ENCODE peak calls at places on chromosome 21, in eight cellular contexts. R, F, J, O, Z, Q, P and H are unnamed samples.

GRCh38 chr21:38790038-38790437 is 15.7 kb upstream of the ETS2 start:
- DNase-seq in R (no peak), F (no peak), J (no peak), O (no peak), Z (no peak), Q (no peak), P (no peak), H (no peak)

GRCh38 chr21:38771536-38771935 is 34.2 kb upstream of the ETS2 start:
- DNase-seq in R (no peak), F (peak), J (no peak), O (no peak), Z (no peak), Q (no peak), P (no peak), H (no peak)

GRCh38 chr21:36193200-36193599 is 36.6 kb downstream of the DOP1B start:
- DNase-seq in R (no peak), F (no peak), J (no peak), O (no peak), Z (no peak), Q (no peak), P (no peak), H (no peak)

GRCh38 chr21:36471254-36471723 is 8.6 kb downstream of the CLDN14 start:
- DNase-seq in R (no peak), F (peak), J (no peak), O (no peak), Z (no peak), Q (no peak), P (no peak), H (peak)

GRCh38 chr21:37384416-37384815 is 17.8 kb downstream of the DYRK1A start:
- DNase-seq in R (no peak), F (no peak), J (no peak), O (no peak), Z (no peak), Q (no peak), P (no peak), H (no peak)

GRCh38 chr21:39098696-39099111 is 84.5 kb downstream of the PSMG1 start:
- DNase-seq in R (no peak), F (no peak), J (no peak), O (no peak), Z (no peak), Q (no peak), P (no peak), H (peak)

GRCh38 chr21:46554431-46555224 is 50.3 kb downstream of the S100B start:
- DNase-seq in R (no peak), F (no peak), J (no peak), O (no peak), Z (no peak), Q (no peak), P (no peak), H (no peak)

GRCh38 chr21:41141031-41141457 is 26.9 kb upstream of the BACE2 start:
- DNase-seq in R (no peak), F (no peak), J (no peak), O (no peak), Z (no peak), Q (no peak), P (no peak), H (no peak)

GRCh38 chr21:37149411-37149810 is 76.4 kb downstream of the TTC3 start:
- DNase-seq in R (no peak), F (no peak), J (no peak), O (no peak), Z (no peak), Q (no peak), P (no peak), H (peak)

GRCh38 chr21:31132574-31133242 is 94.4 kb upstream of the KRTAP19-8 start:
- DNase-seq in R (no peak), F (no peak), J (no peak), O (no peak), Z (no peak), Q (no peak), P (no peak), H (no peak)

GRCh38 chr21:16840549-16840948 is 672.3 kb upstream of the CXADR start:
- DNase-seq in R (no peak), F (no peak), J (no peak), O (no peak), Z (no peak), Q (no peak), P (no peak), H (no peak)

GRCh38 chr21:31557956-31558838 is 101.3 kb upstream of the SOD1 start:
- DNase-seq in R (no peak), F (no peak), J (peak), O (no peak), Z (no peak), Q (no peak), P (peak), H (no peak)

GRCh38 chr21:26553921-26554320 is 19.2 kb downstream of the CYYR1 start:
- DNase-seq in R (no peak), F (no peak), J (no peak), O (no peak), Z (no peak), Q (no peak), P (no peak), H (no peak)

GRCh38 chr21:27561116-27561515 is 594.2 kb upstream of the ADAMTS5 start:
- DNase-seq in R (no peak), F (no peak), J (no peak), O (no peak), Z (no peak), Q (no peak), P (no peak), H (no peak)

GRCh38 chr21:28142692-28143091 is 850.0 kb downstream of the LTN1 start:
- DNase-seq in R (peak), F (no peak), J (no peak), O (no peak), Z (no peak), Q (no peak), P (no peak), H (no peak)

GRCh38 chr21:27425574-27425973 is 458.7 kb upstream of the ADAMTS5 start:
- DNase-seq in R (no peak), F (no peak), J (peak), O (no peak), Z (no peak), Q (no peak), P (no peak), H (no peak)

GRCh38 chr21:38170283-38170682 is 86.5 kb upstream of the KCNJ15 start:
- DNase-seq in R (no peak), F (peak), J (no peak), O (no peak), Z (no peak), Q (no peak), P (peak), H (no peak)

GRCh38 chr21:20997308-20997632 is 939 bp upstream of the NCAM2 start:
- DNase-seq in R (no peak), F (no peak), J (peak), O (no peak), Z (no peak), Q (no peak), P (peak), H (no peak)

GRCh38 chr21:31136891-31137290 is 98.6 kb upstream of the KRTAP19-8 start:
- DNase-seq in R (no peak), F (no peak), J (peak), O (peak), Z (no peak), Q (no peak), P (no peak), H (no peak)

GRCh38 chr21:40351006-40351405 is 483.8 kb downstream of the PCP4 start:
- DNase-seq in R (no peak), F (no peak), J (no peak), O (no peak), Z (no peak), Q (no peak), P (no peak), H (no peak)

GRCh38 chr21:36113647-36114428 is 21.0 kb upstream of the CBR3 start:
- DNase-seq in R (no peak), F (peak), J (no peak), O (no peak), Z (no peak), Q (no peak), P (no peak), H (peak)

GRCh38 chr21:39612233-39613028 is at the start of gene B3GALT5:
- DNase-seq in R (no peak), F (no peak), J (peak), O (no peak), Z (peak), Q (no peak), P (peak), H (no peak)

GRCh38 chr21:21715286-21715969 is 717.2 kb downstream of the NCAM2 start:
- DNase-seq in R (no peak), F (no peak), J (no peak), O (no peak), Z (no peak), Q (no peak), P (no peak), H (no peak)

GRCh38 chr21:31644648-31645047 is 14.8 kb upstream of the SOD1 start:
- DNase-seq in R (no peak), F (no peak), J (no peak), O (no peak), Z (no peak), Q (no peak), P (no peak), H (no peak)

GRCh38 chr21:38804617-38805281 is 980 bp upstream of the ETS2 start:
- DNase-seq in R (no peak), F (peak), J (peak), O (peak), Z (peak), Q (no peak), P (peak), H (no peak)

GRCh38 chr21:31497939-31498338 is 153.9 kb upstream of the TIAM1 start:
- DNase-seq in R (no peak), F (no peak), J (no peak), O (no peak), Z (no peak), Q (no peak), P (no peak), H (no peak)

GRCh38 chr21:28436286-28436932 is 556.3 kb downstream of the LTN1 start:
- DNase-seq in R (no peak), F (no peak), J (no peak), O (no peak), Z (no peak), Q (no peak), P (no peak), H (no peak)

GRCh38 chr21:36524477-36524876 is 44.6 kb upstream of the CLDN14 start:
- DNase-seq in R (no peak), F (no peak), J (no peak), O (no peak), Z (no peak), Q (no peak), P (no peak), H (no peak)

GRCh38 chr21:28357743-28358142 is 634.9 kb downstream of the LTN1 start:
- DNase-seq in R (no peak), F (no peak), J (no peak), O (no peak), Z (no peak), Q (no peak), P (no peak), H (no peak)

GRCh38 chr21:36316872-36317484 is 3.0 kb upstream of the MORC3 start:
- DNase-seq in R (no peak), F (no peak), J (no peak), O (no peak), Z (no peak), Q (no peak), P (no peak), H (no peak)

GRCh38 chr21:17796503-17796902 is 22.7 kb downstream of the C21orf91 start:
- DNase-seq in R (no peak), F (no peak), J (no peak), O (no peak), Z (no peak), Q (no peak), P (no peak), H (peak)

GRCh38 chr21:42222386-42222785 is 3.4 kb downstream of the ABCG1 start:
- DNase-seq in R (no peak), F (no peak), J (no peak), O (no peak), Z (no peak), Q (no peak), P (no peak), H (no peak)
- TF ChIP-seq REST in R (no peak), F (no peak), J (no peak), O (no peak), Z (no peak), Q (no peak), P (no peak), H (no peak)

DNA sequence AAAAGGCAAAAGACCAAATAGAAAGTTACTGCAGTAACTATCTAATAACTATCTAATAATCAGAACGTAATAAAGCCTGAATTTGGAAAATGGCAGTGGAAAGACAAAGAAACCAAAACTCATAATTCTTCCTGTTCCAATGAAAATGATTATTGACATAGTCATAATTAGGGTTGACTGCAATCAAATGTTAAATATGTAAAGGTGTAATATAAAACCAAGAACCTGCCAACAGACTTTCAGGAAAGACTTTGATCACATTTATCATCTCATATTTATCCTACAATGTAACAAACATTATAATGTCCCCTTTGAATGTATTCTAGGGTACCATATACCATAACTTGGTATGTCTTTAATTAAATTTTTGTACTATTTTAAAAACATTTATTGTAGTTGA is 26.9 kb downstream of the NRIP1 start:
- DNase-seq in R (no peak), F (no peak), J (no peak), O (no peak), Z (no peak), Q (no peak), P (no peak), H (no peak)
- TF ChIP-seq REST in R (no peak), F (no peak), J (no peak), O (no peak), Z (no peak), Q (no peak), P (no peak), H (no peak)

GRCh38 chr21:43269461-43269860 is 100.7 kb downstream of the CRYAA start:
- DNase-seq in R (no peak), F (no peak), J (no peak), O (peak), Z (no peak), Q (no peak), P (peak), H (no peak)
- TF ChIP-seq REST in R (no peak), F (no peak), J (no peak), O (no peak), Z (no peak), Q (no peak), P (no peak), H (no peak)

GRCh38 chr21:34511154-34511553 is 856 bp downstream of the KCNE1 start:
- DNase-seq in R (no peak), F (no peak), J (no peak), O (no peak), Z (no peak), Q (no peak), P (no peak), H (no peak)
- TF ChIP-seq REST in R (no peak), F (no peak), J (no peak), O (no peak), Z (no peak), Q (no peak), P (no peak), H (no peak)

GRCh38 chr21:45228656-45229240 is 58.9 kb downstream of the POFUT2 start:
- DNase-seq in R (no peak), F (no peak), J (no peak), O (no peak), Z (no peak), Q (no peak), P (no peak), H (no peak)
- TF ChIP-seq REST in R (no peak), F (no peak), J (no peak), O (no peak), Z (no peak), Q (no peak), P (no peak), H (no peak)

GRCh38 chr21:33286600-33287456 is 20.7 kb downstream of the IL10RB start:
- DNase-seq in R (no peak), F (peak), J (no peak), O (no peak), Z (peak), Q (no peak), P (no peak), H (peak)
- TF ChIP-seq REST in R (no peak), F (no peak), J (no peak), O (no peak), Z (no peak), Q (no peak), P (no peak), H (no peak)

GRCh38 chr21:14376854-14377253 is 6.1 kb downstream of the HSPA13 start:
- DNase-seq in R (no peak), F (peak), J (no peak), O (no peak), Z (no peak), Q (no peak), P (peak), H (no peak)
- TF ChIP-seq REST in R (no peak), F (no peak), J (no peak), O (no peak), Z (no peak), Q (no peak), P (no peak), H (no peak)